ENCODE peak calls at places on chromosomes 4 and X, in ten cellular contexts. Z is activated T-helper 1 cell treated with anti-CD3 and anti-CD28 coated beads, Interleukin-2, amount 50 U/mL, for 16 hours; K is BJ; C is midbrain; E is A549; H is HL-60; B is coronary artery; T is ecto neural progenitor cell; N is choroid plexus epithelial cell; M is NCI-H2081. L is an unnamed sample.

GRCh38 chr4:169346840-169347239 is 76.1 kb upstream of the SH3RF1 start:
- DNase-seq in T (no peak), B (no peak), N (no peak), K (no peak), Z (no peak), H (no peak), C (no peak), M (no peak), E (no peak), L (no peak)

GRCh38 chr4:130722370-130722769 is 1626.4 kb downstream of the C4orf33 start:
- DNase-seq in H (no peak), N (no peak), M (no peak), B (no peak), E (peak; percentile 6), Z (no peak), K (no peak), T (no peak), C (no peak), L (no peak)

GRCh38 chrX:48531359-48531954 is 8.1 kb upstream of the TBC1D25 start:
- DNase-seq in H (no peak), K (peak; percentile 34), B (no peak), T (no peak), M (no peak), E (peak; percentile 70), N (peak; percentile 62), C (no peak), Z (no peak), L (no peak)

GRCh38 chr4:102430511-102430910 is 70.6 kb upstream of the NFKB1 start:
- DNase-seq in C (peak; percentile 53), H (no peak), N (peak; percentile 42), E (peak; percentile 27), K (no peak), M (no peak), B (no peak), Z (no peak), T (no peak), L (no peak)

GRCh38 chrX:1444896-1445480 is 7.7 kb downstream of the ASMTL start:
- DNase-seq in K (no peak), C (no peak), H (no peak), M (no peak), N (no peak), Z (no peak), T (peak; percentile 14), B (peak; percentile 43), E (no peak), L (no peak)

GRCh38 chr4:121873604-121874003 is 3.3 kb upstream of the BBS7 start:
- DNase-seq in Z (no peak), K (no peak), H (no peak), M (no peak), E (no peak), T (no peak), C (no peak), B (no peak), N (no peak), L (no peak)

GRCh38 chr4:4481394-4482000 is 60.4 kb downstream of the STX18 start:
- DNase-seq in C (peak; percentile 69), E (no peak), M (no peak), T (no peak), N (no peak), K (no peak), Z (no peak), B (no peak), H (no peak), L (no peak)

GRCh38 chrX:66162331-66162822 is 1.7 kb upstream of the HEPH start:
- DNase-seq in M (no peak), B (no peak), H (peak; percentile 25), N (no peak), K (no peak), T (no peak), C (no peak), E (no peak), Z (no peak), L (no peak)

GRCh38 chr4:8818063-8818881 is 53.4 kb downstream of the HMX1 start:
- DNase-seq in T (peak; percentile 43), Z (no peak), H (no peak), K (no peak), E (no peak), M (no peak), N (no peak), C (no peak), B (peak; percentile 60), L (peak; percentile 2)

GRCh38 chr4:6478546-6479220 is 6.3 kb upstream of the PPP2R2C start:
- DNase-seq in B (peak; percentile 19), Z (no peak), C (no peak), E (no peak), N (no peak), K (no peak), M (no peak), T (peak; percentile 41), H (no peak), L (no peak)

GRCh38 chr4:102684605-102685052 is 76.1 kb downstream of the MANBA start:
- DNase-seq in N (peak; percentile 71), E (peak; percentile 31), Z (no peak), M (no peak), K (no peak), H (no peak), T (no peak), C (no peak), B (no peak), L (no peak)

GRCh38 chr4:74391890-74392478 is 27.0 kb downstream of the EREG start:
- DNase-seq in H (no peak), T (no peak), Z (no peak), K (no peak), B (no peak), N (no peak), M (no peak), C (no peak), E (no peak), L (no peak)

GRCh38 chr4:122709236-122709635 is 23.3 kb upstream of the BBS12 start:
- DNase-seq in H (no peak), K (no peak), B (no peak), Z (no peak), C (no peak), T (no peak), M (no peak), E (no peak), N (no peak), L (no peak)

GRCh38 chr4:57401586-57401985 is 291.4 kb upstream of the IGFBP7 start:
- DNase-seq in K (no peak), H (no peak), Z (no peak), E (no peak), T (no peak), B (no peak), C (no peak), N (no peak), M (no peak), L (no peak)

GRCh38 chr4:188722911-188723310 is 583.7 kb downstream of the TRIML1 start:
- DNase-seq in E (no peak), K (no peak), M (no peak), B (no peak), T (no peak), N (no peak), C (no peak), H (no peak), Z (no peak), L (no peak)

GRCh38 chr4:3807861-3808521 is 41.8 kb downstream of the ADRA2C start:
- DNase-seq in T (peak; percentile 77), B (no peak), N (no peak), K (no peak), E (no peak), C (no peak), M (no peak), Z (no peak), H (no peak), L (no peak)

GRCh38 chr4:15489551-15489950 is 19.9 kb downstream of the CC2D2A start:
- DNase-seq in T (no peak), E (no peak), B (no peak), K (no peak), M (no peak), C (no peak), Z (no peak), N (peak; percentile 39), H (no peak), L (no peak)

GRCh38 chrX:109880629-109881028 is 122.3 kb upstream of the TMEM164 start:
- DNase-seq in K (no peak), T (no peak), Z (no peak), B (no peak), H (peak; percentile 81), N (no peak), C (no peak), E (no peak), M (no peak), L (no peak)

GRCh38 chr4:4245172-4245571 is 2.9 kb downstream of the TMEM128 start:
- DNase-seq in M (no peak), N (no peak), H (no peak), T (no peak), E (no peak), C (no peak), K (no peak), B (no peak), Z (no peak), L (no peak)

GRCh38 chr4:102403115-102403514 is 57.8 kb upstream of the SLC39A8 start:
- DNase-seq in T (no peak), Z (no peak), E (no peak), C (no peak), M (no peak), B (no peak), K (no peak), N (no peak), H (no peak), L (no peak)

GRCh38 chr4:13386405-13387107 is 97.6 kb downstream of the RAB28 start:
- DNase-seq in M (no peak), T (no peak), H (no peak), C (no peak), Z (no peak), K (no peak), E (no peak), B (no peak), N (no peak), L (no peak)

GRCh38 chrX:110965409-110965808 is 130.6 kb upstream of the PAK3 start:
- DNase-seq in C (no peak), M (no peak), H (no peak), K (no peak), E (no peak), Z (no peak), N (no peak), B (no peak), T (no peak), L (no peak)

GRCh38 chr4:27381806-27382205 is 521.2 kb downstream of the STIM2 start:
- DNase-seq in C (no peak), T (no peak), H (no peak), B (no peak), E (no peak), K (no peak), Z (no peak), N (no peak), M (peak; percentile 62), L (no peak)

L was measured in endothelial cell.